ENCODE peak calls at places on chromosome 7, in six cellular contexts. One of them, this sample, is unnamed.
A peak's percentile ranks its signal among the peaks of the same experiment; 100 is the strongest.

GRCh38 chr7:12066561-12066960 is 144.5 kb upstream of the TMEM106B start:
- DNase-seq in HCT116: peak; percentile 85
- DNase-seq in iPS DF 6.9: no peak
- DNase-seq in astrocyte: no peak
- DNase-seq in testis: no peak
- DNase-seq in neuronal stem cell: no peak
- DNase-seq in this sample: no peak

GRCh38 chr7:22791204-22792158 is 31.2 kb downstream of the TOMM7 start:
- DNase-seq in iPS DF 6.9: no peak
- DNase-seq in testis: no peak
- DNase-seq in neuronal stem cell: no peak
- DNase-seq in HCT116: no peak
- DNase-seq in astrocyte: peak; percentile 52
- DNase-seq in this sample: peak; percentile 47

GRCh38 chr7:53358301-53358700 is 322.9 kb downstream of the POM121L12 start:
- DNase-seq in testis: no peak
- DNase-seq in iPS DF 6.9: no peak
- DNase-seq in neuronal stem cell: no peak
- DNase-seq in astrocyte: no peak
- DNase-seq in HCT116: no peak
- DNase-seq in this sample: no peak

GRCh38 chr7:97450516-97450915 is 281.4 kb upstream of the TAC1 start:
- DNase-seq in neuronal stem cell: no peak
- DNase-seq in testis: no peak
- DNase-seq in HCT116: no peak
- DNase-seq in iPS DF 6.9: no peak
- DNase-seq in astrocyte: no peak
- DNase-seq in this sample: no peak

GRCh38 chr7:2169923-2170575 is 62.7 kb downstream of the MAD1L1 start:
- DNase-seq in HCT116: no peak
- DNase-seq in neuronal stem cell: no peak
- DNase-seq in testis: no peak
- DNase-seq in iPS DF 6.9: no peak
- DNase-seq in astrocyte: no peak
- DNase-seq in this sample: no peak

GRCh38 chr7:116692599-116693308 is 20.8 kb downstream of the MET start:
- DNase-seq in testis: no peak
- DNase-seq in iPS DF 6.9: no peak
- DNase-seq in HCT116: peak; percentile 75
- DNase-seq in neuronal stem cell: no peak
- DNase-seq in astrocyte: peak; percentile 72
- DNase-seq in this sample: no peak

GRCh38 chr7:27161214-27161720 is 4.1 kb downstream of the HOXA9 start:
- DNase-seq in HCT116: no peak
- DNase-seq in iPS DF 6.9: no peak
- DNase-seq in testis: no peak
- DNase-seq in neuronal stem cell: no peak
- DNase-seq in astrocyte: no peak
- DNase-seq in this sample: peak; percentile 39

GRCh38 chr7:80677629-80678028 is 39.2 kb downstream of the CD36 start:
- DNase-seq in astrocyte: no peak
- DNase-seq in neuronal stem cell: no peak
- DNase-seq in testis: no peak
- DNase-seq in HCT116: no peak
- DNase-seq in iPS DF 6.9: no peak
- DNase-seq in this sample: no peak

GRCh38 chr7:122764902-122765301 is 62.2 kb upstream of the RNF148 start:
- DNase-seq in HCT116: no peak
- DNase-seq in iPS DF 6.9: no peak
- DNase-seq in neuronal stem cell: no peak
- DNase-seq in astrocyte: no peak
- DNase-seq in testis: no peak
- DNase-seq in this sample: no peak

GRCh38 chr7:107563072-107563760 is 504 bp downstream of the COG5 start:
- DNase-seq in astrocyte: no peak
- DNase-seq in HCT116: peak; percentile 44
- DNase-seq in testis: no peak
- DNase-seq in iPS DF 6.9: no peak
- DNase-seq in neuronal stem cell: no peak
- DNase-seq in this sample: peak; percentile 28

GRCh38 chr7:34143397-34143796 is 238.1 kb downstream of the BMPER start:
- DNase-seq in astrocyte: peak; percentile 82
- DNase-seq in HCT116: no peak
- DNase-seq in testis: no peak
- DNase-seq in neuronal stem cell: no peak
- DNase-seq in iPS DF 6.9: no peak
- DNase-seq in this sample: no peak

GRCh38 chr7:116404389-116404788 is 95.1 kb upstream of the CAV2 start:
- DNase-seq in iPS DF 6.9: no peak
- DNase-seq in astrocyte: no peak
- DNase-seq in HCT116: no peak
- DNase-seq in testis: no peak
- DNase-seq in neuronal stem cell: no peak
- DNase-seq in this sample: no peak

GRCh38 chr7:139571651-139572050 is 48.2 kb downstream of the CLEC2L start:
- DNase-seq in iPS DF 6.9: no peak
- DNase-seq in HCT116: no peak
- DNase-seq in astrocyte: no peak
- DNase-seq in testis: no peak
- DNase-seq in neuronal stem cell: no peak
- DNase-seq in this sample: no peak

GRCh38 chr7:116724560-116725231 is 52.7 kb downstream of the MET start:
- DNase-seq in testis: no peak
- DNase-seq in iPS DF 6.9: no peak
- DNase-seq in HCT116: no peak
- DNase-seq in neuronal stem cell: no peak
- DNase-seq in astrocyte: no peak
- DNase-seq in this sample: no peak

GRCh38 chr7:27115161-27116018 is 12.9 kb upstream of the HOXA2 start:
- DNase-seq in iPS DF 6.9: no peak
- DNase-seq in astrocyte: peak; percentile 85
- DNase-seq in testis: no peak
- DNase-seq in HCT116: peak; percentile 96
- DNase-seq in neuronal stem cell: no peak
- DNase-seq in this sample: no peak

GRCh38 chr7:32059289-32060045 is 10.7 kb downstream of the PDE1C start:
- DNase-seq in HCT116: no peak
- DNase-seq in testis: no peak
- DNase-seq in astrocyte: peak; percentile 83
- DNase-seq in iPS DF 6.9: no peak
- DNase-seq in neuronal stem cell: no peak
- DNase-seq in this sample: peak; percentile 63

DNA sequence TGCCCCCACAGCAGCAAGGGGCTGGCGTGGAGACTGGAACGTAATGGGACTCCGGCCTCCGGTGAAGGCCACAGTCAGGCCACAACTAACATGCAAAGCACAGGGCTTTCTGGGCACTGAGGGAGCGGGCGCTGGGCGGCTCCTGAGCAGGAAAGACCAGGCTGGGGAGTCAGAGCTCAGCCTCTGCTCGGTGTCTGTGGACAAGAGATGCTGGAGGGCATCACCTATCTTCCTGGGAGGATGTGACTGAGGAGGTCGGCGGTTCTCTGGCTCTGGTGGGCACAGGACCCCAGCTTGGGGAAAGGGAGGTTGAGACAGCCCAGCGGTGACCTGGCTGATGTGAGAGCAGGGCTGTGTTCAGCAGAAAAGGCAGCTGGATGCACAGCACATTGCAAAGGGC is 11.7 kb downstream of the CNPY1 start:
- DNase-seq in iPS DF 6.9: no peak
- DNase-seq in astrocyte: no peak
- DNase-seq in HCT116: no peak
- DNase-seq in neuronal stem cell: no peak
- DNase-seq in testis: no peak
- DNase-seq in this sample: no peak
- H3K27me3 ChIP-seq in iPS DF 6.9: peaks cover 45% of the 10 kb centered on the region
- H3K27me3 ChIP-seq in astrocyte: peaks cover 48% of the 10 kb centered on the region
- H3K27me3 ChIP-seq in HCT116: peaks cover 13% of the 10 kb centered on the region
- H3K27me3 ChIP-seq in neuronal stem cell: peaks cover 54% of the 10 kb centered on the region
- H3K27me3 ChIP-seq in testis: peaks cover 7% of the 10 kb centered on the region
- H3K27me3 ChIP-seq in this sample: no peaks in the 10 kb centered on the region

DNA sequence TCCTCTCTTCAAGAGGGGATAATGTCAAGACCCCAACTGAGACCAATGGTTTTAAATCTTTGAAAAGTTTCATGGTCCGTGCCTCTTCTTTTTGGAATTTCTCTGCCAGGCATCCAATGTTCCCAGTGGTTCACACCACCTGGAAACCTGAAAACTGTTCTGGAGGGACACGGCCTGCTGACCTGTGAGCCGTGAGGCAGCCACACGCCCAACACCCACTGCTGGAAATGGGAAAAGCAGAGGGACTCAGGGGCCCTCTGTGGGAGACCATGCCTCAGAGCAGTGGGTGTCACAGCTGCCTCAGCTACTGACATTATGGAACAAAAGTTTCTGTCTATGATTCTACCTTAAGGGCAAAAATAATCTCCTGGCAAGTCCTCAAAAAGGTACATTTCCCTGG is 70.4 kb upstream of the VIPR2 start:
- DNase-seq in HCT116: no peak
- DNase-seq in iPS DF 6.9: no peak
- DNase-seq in neuronal stem cell: no peak
- DNase-seq in testis: no peak
- DNase-seq in astrocyte: no peak
- DNase-seq in this sample: no peak
- H3K9me3 ChIP-seq in HCT116: no peaks in the 10 kb centered on the region
- H3K9me3 ChIP-seq in iPS DF 6.9: peaks cover 10% of the 10 kb centered on the region
- H3K9me3 ChIP-seq in neuronal stem cell: no peaks in the 10 kb centered on the region
- H3K9me3 ChIP-seq in testis: no peaks in the 10 kb centered on the region
- H3K9me3 ChIP-seq in astrocyte: no peaks in the 10 kb centered on the region
- H3K9me3 ChIP-seq in this sample: no peaks in the 10 kb centered on the region

DNA sequence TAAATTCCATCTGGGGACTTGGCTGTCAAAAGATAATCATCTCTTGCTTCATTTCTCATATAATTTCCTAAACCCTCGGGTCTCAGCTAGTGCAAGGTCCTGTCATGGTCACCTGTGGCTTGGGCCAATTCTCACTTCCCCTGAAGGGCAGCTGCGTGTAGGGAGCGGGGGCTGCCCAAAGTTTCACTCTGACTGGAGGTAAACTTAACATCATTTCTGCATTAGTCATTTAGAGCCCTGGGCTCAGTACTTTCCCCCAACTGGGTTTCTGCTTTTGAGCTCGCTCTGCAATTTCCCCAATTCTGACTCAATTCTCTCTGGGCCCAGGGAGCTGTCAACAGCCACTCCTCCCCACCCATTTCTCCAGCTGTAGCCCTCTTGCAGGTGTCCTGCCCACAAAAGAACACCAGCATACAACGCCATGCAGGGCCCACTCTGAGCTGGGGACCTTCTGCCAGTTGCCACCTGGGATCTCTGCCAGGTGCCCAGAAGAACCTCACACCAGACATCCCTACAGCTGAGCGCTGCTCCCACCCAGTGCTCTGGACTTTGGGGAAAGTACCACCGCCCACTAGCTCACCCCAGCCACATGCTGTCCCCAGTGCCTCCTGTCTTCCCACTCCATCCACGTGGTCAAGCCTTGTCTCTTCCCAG is 37.9 kb downstream of the VOPP1 start:
- DNase-seq in astrocyte: peak; percentile 70
- DNase-seq in neuronal stem cell: no peak
- DNase-seq in HCT116: no peak
- DNase-seq in testis: peak; percentile 25
- DNase-seq in iPS DF 6.9: no peak
- DNase-seq in this sample: peak; percentile 39
- H3K4me3 ChIP-seq in astrocyte: no peak overlapping the region
- H3K4me3 ChIP-seq in neuronal stem cell: no peak overlapping the region
- H3K4me3 ChIP-seq in HCT116: no peak overlapping the region
- H3K4me3 ChIP-seq in testis: no peak overlapping the region
- H3K4me3 ChIP-seq in iPS DF 6.9: no peak overlapping the region
- H3K4me3 ChIP-seq in this sample: no peak overlapping the region

GRCh38 chr7:30963842-30964241 is at the start of gene GHRHR:
- DNase-seq in testis: no peak
- DNase-seq in astrocyte: no peak
- DNase-seq in iPS DF 6.9: no peak
- DNase-seq in neuronal stem cell: no peak
- DNase-seq in HCT116: no peak
- DNase-seq in this sample: no peak

GRCh38 chr7:30968747-30969603 is 5.2 kb downstream of the GHRHR start:
- DNase-seq in testis: no peak
- DNase-seq in HCT116: no peak
- DNase-seq in iPS DF 6.9: no peak
- DNase-seq in neuronal stem cell: no peak
- DNase-seq in astrocyte: no peak
- DNase-seq in this sample: no peak

GRCh38 chr7:30965372-30965771 is 1.6 kb downstream of the GHRHR start:
- DNase-seq in iPS DF 6.9: no peak
- DNase-seq in astrocyte: no peak
- DNase-seq in neuronal stem cell: no peak
- DNase-seq in HCT116: no peak
- DNase-seq in testis: no peak
- DNase-seq in this sample: no peak

GRCh38 chr7:30968294-30968693 is 4.5 kb downstream of the GHRHR start:
- DNase-seq in neuronal stem cell: no peak
- DNase-seq in iPS DF 6.9: no peak
- DNase-seq in HCT116: no peak
- DNase-seq in astrocyte: no peak
- DNase-seq in testis: no peak
- DNase-seq in this sample: no peak

DNA sequence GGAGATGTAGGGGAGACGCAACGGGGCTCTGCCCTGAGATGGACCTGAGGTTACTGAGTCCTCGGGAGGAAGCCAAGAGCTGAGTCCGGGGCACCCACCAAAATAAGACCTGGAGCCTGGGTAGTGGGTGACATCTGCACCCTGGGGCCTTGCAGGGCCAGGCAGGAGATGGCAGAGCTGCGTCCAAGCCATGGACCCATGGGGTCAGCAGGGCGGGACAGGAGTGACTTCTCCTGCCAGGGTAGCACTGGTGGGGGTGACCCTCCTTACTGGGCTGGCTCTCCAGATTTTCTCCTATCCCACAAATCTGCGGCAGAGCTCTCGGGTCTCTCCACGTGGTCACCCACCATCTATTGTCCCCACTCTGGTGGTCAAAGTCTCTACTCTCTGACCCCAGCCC is 2.1 kb downstream of the GHRHR start:
- DNase-seq in astrocyte: no peak
- DNase-seq in testis: no peak
- DNase-seq in neuronal stem cell: no peak
- DNase-seq in HCT116: no peak
- DNase-seq in iPS DF 6.9: no peak
- DNase-seq in this sample: no peak
- H3K27me3 ChIP-seq in astrocyte: peaks cover 26% of the 10 kb centered on the region
- H3K27me3 ChIP-seq in testis: no peaks in the 10 kb centered on the region
- H3K27me3 ChIP-seq in neuronal stem cell: no peaks in the 10 kb centered on the region
- H3K27me3 ChIP-seq in HCT116: peaks cover 20% of the 10 kb centered on the region
- H3K27me3 ChIP-seq in iPS DF 6.9: no peaks in the 10 kb centered on the region
- H3K27me3 ChIP-seq in this sample: no peaks in the 10 kb centered on the region

GRCh38 chr7:14436878-14437277 is 447.4 kb upstream of the ETV1 start:
- DNase-seq in testis: no peak
- DNase-seq in HCT116: no peak
- DNase-seq in iPS DF 6.9: no peak
- DNase-seq in astrocyte: no peak
- DNase-seq in neuronal stem cell: no peak
- DNase-seq in this sample: no peak
- H3K9me3 ChIP-seq in testis: no peaks in the 10 kb centered on the region
- H3K9me3 ChIP-seq in HCT116: no peaks in the 10 kb centered on the region
- H3K9me3 ChIP-seq in iPS DF 6.9: no peaks in the 10 kb centered on the region
- H3K9me3 ChIP-seq in astrocyte: no peaks in the 10 kb centered on the region
- H3K9me3 ChIP-seq in neuronal stem cell: no peaks in the 10 kb centered on the region
- H3K9me3 ChIP-seq in this sample: peaks cover 3% of the 10 kb centered on the region

GRCh38 chr7:25228386-25228785 is at the start of gene NPVF:
- DNase-seq in astrocyte: no peak
- DNase-seq in HCT116: no peak
- DNase-seq in iPS DF 6.9: no peak
- DNase-seq in testis: no peak
- DNase-seq in neuronal stem cell: no peak
- DNase-seq in this sample: no peak
- H3K4me3 ChIP-seq in astrocyte: no peak within 1 kb of the TSS
- H3K4me3 ChIP-seq in HCT116: no peak within 1 kb of the TSS
- H3K4me3 ChIP-seq in iPS DF 6.9: no peak within 1 kb of the TSS
- H3K4me3 ChIP-seq in testis: no peak within 1 kb of the TSS
- H3K4me3 ChIP-seq in neuronal stem cell: no peak within 1 kb of the TSS
- H3K4me3 ChIP-seq in this sample: no peak within 1 kb of the TSS

GRCh38 chr7:151889406-151890354 is 12.8 kb upstream of the PRKAG2 start:
- DNase-seq in testis: no peak
- DNase-seq in astrocyte: no peak
- DNase-seq in neuronal stem cell: no peak
- DNase-seq in iPS DF 6.9: no peak
- DNase-seq in HCT116: no peak
- DNase-seq in this sample: no peak
- H3K27me3 ChIP-seq in testis: no peaks in the 10 kb centered on the region
- H3K27me3 ChIP-seq in astrocyte: peaks cover 54% of the 10 kb centered on the region
- H3K27me3 ChIP-seq in neuronal stem cell: no peaks in the 10 kb centered on the region
- H3K27me3 ChIP-seq in iPS DF 6.9: no peaks in the 10 kb centered on the region
- H3K27me3 ChIP-seq in HCT116: peaks cover 33% of the 10 kb centered on the region
- H3K27me3 ChIP-seq in this sample: peaks cover 7% of the 10 kb centered on the region